ENCODE peak calls at places on chromosomes 11 and 22, in eight cellular contexts. B, X, L, U, J, N, C and Y are unnamed samples. For H3K36me3, H3K4me1 and H3K79me2, the result is how much of the 10 kb centered on the place peaks cover.

GRCh38 chr22:19844423-19845368 is 10.0 kb downstream of the GNB1L start:
- DNase-seq in B (no peak), X (peak), L (peak), U (no peak), J (no peak), N (peak), C (no peak), Y (peak)

GRCh38 chr22:35319244-35319985 is 19.7 kb downstream of the TOM1 start:
- DNase-seq in B (no peak), X (no peak), L (no peak), U (no peak), J (no peak), N (no peak), C (no peak), Y (peak)

GRCh38 chr11:133955945-133956421 is 785 bp downstream of the IGSF9B start:
- DNase-seq in B (peak), X (peak), L (no peak), U (no peak), J (no peak), N (no peak), C (no peak), Y (no peak)

GRCh38 chr11:1749787-1750351 is 526 bp downstream of the IFITM10 start:
- DNase-seq in B (no peak), X (no peak), L (no peak), U (peak), J (no peak), N (peak), C (peak), Y (peak)

GRCh38 chr11:130213143-130213978 is 53.8 kb downstream of the ST14 start:
- DNase-seq in B (peak), X (peak), L (peak), U (peak), J (peak), N (peak), C (peak), Y (peak)

GRCh38 chr11:73326929-73327811 is 19.1 kb downstream of the ARHGEF17 start:
- DNase-seq in B (no peak), X (no peak), L (no peak), U (peak), J (no peak), N (peak), C (no peak), Y (peak)

GRCh38 chr11:123182101-123182500 is 12.9 kb downstream of the CLMP start:
- DNase-seq in B (no peak), X (no peak), L (no peak), U (no peak), J (no peak), N (no peak), C (no peak), Y (no peak)

GRCh38 chr11:57277845-57278720 is 41.0 kb upstream of the APLNR start:
- DNase-seq in B (peak), X (peak), L (peak), U (peak), J (peak), N (peak), C (peak), Y (peak)

GRCh38 chr11:64747961-64748715 is 4.2 kb upstream of the RASGRP2 start:
- DNase-seq in B (no peak), X (no peak), L (no peak), U (no peak), J (no peak), N (no peak), C (no peak), Y (peak)

GRCh38 chr11:111306321-111306720 is 8.0 kb downstream of the POU2AF3 start:
- DNase-seq in B (no peak), X (no peak), L (no peak), U (no peak), J (no peak), N (no peak), C (no peak), Y (no peak)

GRCh38 chr22:37019309-37020191 is at the start of the genes MPST and TST:
- DNase-seq in B (peak), X (peak), L (peak), U (peak), J (no peak), N (peak), C (peak), Y (peak)

GRCh38 chr11:112279901-112280267 is 19.2 kb upstream of the PLET1 start:
- DNase-seq in B (peak), X (peak), L (peak), U (peak), J (no peak), N (peak), C (peak), Y (no peak)

GRCh38 chr11:109043318-109043717 is 378.4 kb downstream of the DDX10 start:
- DNase-seq in B (no peak), X (no peak), L (no peak), U (no peak), J (no peak), N (no peak), C (no peak), Y (no peak)

GRCh38 chr11:112277937-112278336 is 17.3 kb upstream of the PLET1 start:
- DNase-seq in B (no peak), X (no peak), L (no peak), U (no peak), J (no peak), N (no peak), C (no peak), Y (no peak)

GRCh38 chr22:25153961-25154685 is 45.5 kb upstream of the CRYBB3 start:
- DNase-seq in B (peak), X (peak), L (no peak), U (peak), J (no peak), N (peak), C (peak), Y (peak)

GRCh38 chr22:25013634-25014033 is 61.1 kb downstream of the KIAA1671 start:
- DNase-seq in B (no peak), X (no peak), L (no peak), U (no peak), J (no peak), N (peak), C (peak), Y (peak)

GRCh38 chr11:92141159-92141558 is 83.5 kb upstream of the FAT3 start:
- DNase-seq in B (no peak), X (peak), L (no peak), U (no peak), J (no peak), N (no peak), C (no peak), Y (peak)

GRCh38 chr11:9754041-9754471 is 90.2 kb downstream of the SWAP70 start:
- DNase-seq in B (no peak), X (no peak), L (peak), U (no peak), J (no peak), N (no peak), C (no peak), Y (no peak)

GRCh38 chr22:35638408-35638807 is 9.8 kb upstream of the APOL6 start:
- DNase-seq in B (no peak), X (peak), L (no peak), U (peak), J (no peak), N (no peak), C (peak), Y (peak)

GRCh38 chr11:32005786-32006406 is 85.0 kb upstream of the RCN1 start:
- DNase-seq in B (no peak), X (no peak), L (no peak), U (no peak), J (no peak), N (peak), C (no peak), Y (no peak)

GRCh38 chr11:64874308-64874707 is 4.1 kb downstream of the EHD1 start:
- DNase-seq in B (no peak), X (no peak), L (peak), U (no peak), J (no peak), N (no peak), C (no peak), Y (no peak)

GRCh38 chr22:36360871-36361383 is 26.8 kb downstream of the MYH9 start:
- DNase-seq in B (peak), X (no peak), L (no peak), U (peak), J (no peak), N (no peak), C (peak), Y (peak)

GRCh38 chr11:10455637-10456487 is 798 bp downstream of the AMPD3 start:
- DNase-seq in B (peak), X (peak), L (peak), U (peak), J (peak), N (peak), C (peak), Y (peak)

GRCh38 chr11:45606514-45607024 is 58.9 kb downstream of the CHST1 start:
- DNase-seq in B (peak), X (peak), L (no peak), U (no peak), J (no peak), N (no peak), C (peak), Y (no peak)

GRCh38 chr11:45180888-45181594 is 34.6 kb downstream of the PRDM11 start:
- DNase-seq in B (peak), X (peak), L (no peak), U (peak), J (peak), N (peak), C (no peak), Y (peak)

GRCh38 chr11:60988658-60989057 is 17.2 kb downstream of the CD6 start:
- DNase-seq in B (no peak), X (no peak), L (no peak), U (no peak), J (no peak), N (no peak), C (no peak), Y (no peak)

GRCh38 chr11:116500833-116501622 is 271.8 kb downstream of the BUD13 start:
- DNase-seq in B (peak), X (peak), L (no peak), U (no peak), J (no peak), N (no peak), C (no peak), Y (no peak)

GRCh38 chr22:43852605-43853327 is 9.5 kb downstream of the SULT4A1 start:
- DNase-seq in B (no peak), X (no peak), L (no peak), U (no peak), J (no peak), N (no peak), C (no peak), Y (no peak)

GRCh38 chr22:37218771-37219411 is 6.6 kb upstream of the SSTR3 start:
- DNase-seq in B (no peak), X (no peak), L (peak), U (no peak), J (no peak), N (no peak), C (no peak), Y (no peak)

GRCh38 chr11:2670541-2671100 is 29.2 kb downstream of the KCNQ1OT1 start:
- DNase-seq in B (no peak), X (no peak), L (no peak), U (no peak), J (no peak), N (no peak), C (no peak), Y (peak)

GRCh38 chr11:1167751-1168231 is 10.0 kb downstream of the MUC5AC start:
- DNase-seq in B (no peak), X (peak), L (no peak), U (no peak), J (no peak), N (no peak), C (no peak), Y (peak)

GRCh38 chr11:123762422-123762821 is 8.1 kb upstream of the OR6X1 start:
- DNase-seq in B (no peak), X (no peak), L (no peak), U (no peak), J (no peak), N (no peak), C (no peak), Y (no peak)

GRCh38 chr11:68081691-68082090 is 39.5 kb downstream of the CHKA start:
- DNase-seq in B (no peak), X (no peak), L (no peak), U (peak), J (no peak), N (no peak), C (no peak), Y (no peak)

GRCh38 chr11:96704847-96705246 is 315.0 kb downstream of the JRKL start:
- DNase-seq in B (peak), X (no peak), L (no peak), U (peak), J (no peak), N (peak), C (peak), Y (peak)

GRCh38 chr11:116199182-116199581 is 573.6 kb downstream of the BUD13 start:
- DNase-seq in B (no peak), X (peak), L (no peak), U (no peak), J (no peak), N (no peak), C (no peak), Y (no peak)

GRCh38 chr11:65489706-65490310 is 9.0 kb upstream of the MALAT1 start:
- DNase-seq in B (no peak), X (no peak), L (no peak), U (peak), J (no peak), N (no peak), C (peak), Y (no peak)

DNA sequence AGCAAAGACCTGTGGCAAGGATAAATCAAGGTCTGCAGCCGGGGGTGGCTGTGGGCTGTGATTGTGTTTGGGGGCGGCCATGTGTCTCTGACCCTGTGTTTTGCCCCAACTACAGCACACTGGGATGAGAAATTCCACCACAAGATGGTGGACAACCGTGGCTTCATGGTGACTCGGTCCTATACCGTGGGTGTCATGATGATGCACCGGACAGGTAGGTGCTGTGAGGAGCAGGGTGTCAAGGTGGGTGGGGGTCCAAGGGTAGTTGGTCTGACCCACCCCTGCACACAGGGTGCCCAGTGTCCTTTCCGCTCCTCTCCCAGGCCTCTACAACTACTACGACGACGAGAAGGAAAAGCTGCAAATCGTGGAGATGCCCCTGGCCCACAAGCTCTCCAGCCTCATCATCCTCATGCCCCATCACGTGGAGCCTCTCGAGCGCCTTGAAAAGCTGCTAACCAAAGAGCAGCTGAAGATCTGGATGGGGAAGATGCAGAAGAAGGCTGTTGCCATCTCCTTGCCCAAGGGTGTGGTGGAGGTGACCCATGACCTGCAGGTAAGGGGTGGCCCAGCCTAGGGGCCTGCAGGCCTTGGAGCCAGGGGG is 6.7 kb downstream of the SERPINH1 start:
- DNase-seq in B (no peak), X (no peak), L (no peak), U (no peak), J (no peak), N (no peak), C (no peak), Y (no peak)
- H3K36me3 ChIP-seq in B (half or more), X (half or more), L (under half), U (half or more), J (under half), N (under half), C (under half), Y (half or more)

DNA sequence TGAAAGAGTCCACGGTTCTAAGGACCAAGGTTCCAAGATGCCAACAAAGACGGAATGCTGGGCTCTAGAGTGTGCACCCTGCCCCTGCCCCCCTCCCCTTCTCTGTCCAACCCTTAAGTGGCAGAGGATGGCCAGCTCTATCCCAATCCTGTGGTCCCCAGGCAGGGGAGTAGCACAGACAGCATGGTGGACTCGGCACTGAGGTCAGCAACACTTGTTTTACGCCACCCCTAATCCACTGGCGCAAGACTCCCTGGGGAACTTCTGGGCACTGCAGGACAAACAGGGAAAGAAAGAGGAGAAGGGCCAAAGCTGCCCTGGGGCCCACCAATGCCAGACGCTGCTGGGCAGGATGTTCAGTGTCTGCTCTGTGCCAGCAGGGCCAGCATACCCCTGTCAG is 18.9 kb downstream of the GDPD5 start:
- DNase-seq in B (no peak), X (peak), L (no peak), U (no peak), J (no peak), N (no peak), C (no peak), Y (peak)
- H3K4me1 ChIP-seq in B (under half), X (under half), L (half or more), U (under half), J (under half), N (under half), C (under half), Y (under half)

GRCh38 chr11:83070044-83070877 is 1.4 kb downstream of the RAB30 start:
- DNase-seq in B (peak), X (no peak), L (no peak), U (peak), J (no peak), N (peak), C (peak), Y (peak)
- H3K79me2 ChIP-seq in B (half or more), X (half or more), L (half or more), U (half or more), J (under half), N (half or more), C (half or more), Y (half or more)

GRCh38 chr11:78274739-78275138 is 86.0 kb downstream of the USP35 start:
- DNase-seq in B (no peak), X (no peak), L (no peak), U (no peak), J (no peak), N (no peak), C (no peak), Y (no peak)
- H3K36me3 ChIP-seq in B (under half), X (under half), L (under half), U (under half), J (under half), N (under half), C (under half), Y (under half)

GRCh38 chr22:49957826-49958461 is 2.6 kb upstream of the PIM3 start:
- DNase-seq in B (no peak), X (no peak), L (no peak), U (no peak), J (no peak), N (no peak), C (no peak), Y (no peak)

GRCh38 chr22:49955581-49956417 is 4.8 kb upstream of the PIM3 start:
- DNase-seq in B (no peak), X (no peak), L (no peak), U (no peak), J (no peak), N (no peak), C (no peak), Y (no peak)

GRCh38 chr22:49954991-49955580 is 5.5 kb upstream of the PIM3 start:
- DNase-seq in B (no peak), X (no peak), L (no peak), U (no peak), J (no peak), N (no peak), C (no peak), Y (no peak)

GRCh38 chr22:49956914-49957825 is 3.4 kb upstream of the PIM3 start:
- DNase-seq in B (no peak), X (no peak), L (no peak), U (no peak), J (no peak), N (no peak), C (no peak), Y (no peak)

DNA sequence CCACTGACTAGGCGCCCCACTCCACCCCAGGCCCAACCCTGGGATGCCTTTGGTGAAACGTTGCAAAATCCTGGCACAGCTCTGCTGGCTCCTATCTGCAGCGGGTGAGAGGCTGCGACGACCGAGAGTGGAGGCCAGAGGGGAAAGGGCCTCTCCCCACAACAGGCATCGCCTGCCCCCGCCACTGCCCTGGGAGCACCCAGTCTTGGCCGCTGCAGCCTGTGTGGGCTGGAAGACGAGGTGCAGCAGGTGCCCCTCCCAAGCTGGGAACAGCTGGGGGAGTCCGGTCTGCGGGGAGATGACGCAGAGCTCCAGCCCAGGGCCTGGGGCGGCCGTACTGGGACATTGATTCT is 4.2 kb upstream of the PIM3 start:
- DNase-seq in B (no peak), X (no peak), L (no peak), U (no peak), J (no peak), N (no peak), C (no peak), Y (no peak)
- H3K4me1 ChIP-seq in B (under half), X (under half), L (under half), U (under half), J (under half), N (under half), C (under half), Y (under half)

DNA sequence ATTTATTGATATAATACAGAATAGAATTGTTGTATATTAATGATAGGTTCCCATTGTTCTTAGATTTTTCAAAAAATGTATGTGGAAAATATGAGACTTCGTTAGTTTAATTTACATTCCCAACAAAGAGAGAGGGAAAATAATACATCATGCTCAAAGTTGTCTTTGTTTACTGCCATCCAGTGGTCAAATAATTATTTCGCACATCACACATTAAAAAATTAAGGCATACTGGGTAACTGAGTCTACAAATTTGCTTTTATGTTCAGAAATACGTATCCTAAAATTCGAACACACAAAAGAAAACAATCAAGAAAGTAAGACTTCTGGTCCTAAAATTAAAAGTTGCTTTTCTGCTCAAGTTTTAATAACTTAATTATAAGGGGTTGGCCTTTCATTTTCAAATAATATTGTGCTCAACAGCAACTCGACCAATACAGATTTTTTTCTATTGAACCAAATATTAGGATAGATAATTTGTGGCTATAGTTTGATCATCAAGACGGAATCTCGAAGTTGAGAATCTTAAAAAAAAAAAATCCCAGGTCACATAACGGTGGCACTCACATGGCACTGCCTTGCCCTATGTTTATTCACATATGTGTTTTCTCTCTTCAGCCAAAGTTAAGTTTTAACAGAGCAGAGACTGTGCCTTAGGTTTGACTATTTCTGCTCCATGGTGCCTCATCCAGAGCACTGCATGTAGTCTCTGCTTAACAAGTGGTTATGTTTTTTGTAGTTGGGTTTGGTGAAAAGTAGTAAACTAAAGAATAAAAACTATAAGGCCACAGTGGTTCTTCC is 12.3 kb downstream of the PDGFD start:
- DNase-seq in B (no peak), X (no peak), L (peak), U (peak), J (peak), N (peak), C (no peak), Y (no peak)
- H3K79me2 ChIP-seq in B (under half), X (under half), L (under half), U (under half), J (under half), N (under half), C (under half), Y (under half)

DNA sequence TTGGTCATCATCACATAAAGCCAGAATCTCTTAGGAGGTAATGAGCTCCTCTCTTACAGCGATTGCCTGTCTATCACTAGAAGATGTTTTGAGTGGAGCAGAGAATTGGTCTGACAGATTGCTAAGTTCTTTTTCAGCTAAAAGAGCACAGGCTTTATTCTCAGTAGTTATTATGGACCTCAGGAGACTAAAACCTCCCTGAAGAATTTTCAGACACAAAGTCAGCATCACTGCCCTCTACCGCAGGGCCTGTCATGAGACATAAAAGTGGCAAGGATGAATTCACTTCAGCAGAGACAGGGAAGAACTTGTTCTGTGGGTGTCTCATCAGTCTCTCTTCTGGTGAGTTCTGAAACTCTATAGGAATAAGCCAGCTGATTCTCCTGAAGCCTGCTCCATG is at the start of gene OR51I2:
- DNase-seq in B (no peak), X (no peak), L (no peak), U (no peak), J (no peak), N (no peak), C (no peak), Y (no peak)
- H3K36me3 ChIP-seq in B (under half), X (under half), L (under half), U (under half), J (under half), N (under half), C (under half), Y (under half)